ENCODE peak calls at places on chromosomes 16 and 17, in five cellular contexts. T is OCI-LY7; R is stimulated activated CD8-positive, alpha-beta memory T cell treated with anti-CD3 and anti-CD28 coated beads, Interleukin-12 subunit alpha, Interleukin-12 subunit beta, amount 100 ng/mL, for 1 hour; A is fibroblast of the conjunctiva; O is hepatocyte. H is an unnamed sample.

GRCh38 chr17:64005734-64006167 is 7.6 kb downstream of the PRR29 start:
- DNase-seq in O (no peak), A (no peak), T (no peak), R (no peak), H (peak)

GRCh38 chr17:37276475-37276874 is 99.3 kb upstream of the C17orf78 start:
- DNase-seq in O (no peak), T (no peak), A (no peak), R (no peak), H (no peak)

GRCh38 chr17:35864853-35865252 is 3.8 kb downstream of the HEATR9 start:
- DNase-seq in O (no peak), A (no peak), T (no peak), R (no peak), H (no peak)

GRCh38 chr16:12901597-12902436 is at the start of gene SHISA9:
- DNase-seq in A (no peak), O (peak), T (no peak), R (no peak), H (no peak)

GRCh38 chr17:75364078-75364477 is 41.4 kb downstream of the GRB2 start:
- DNase-seq in R (no peak), O (no peak), A (no peak), T (no peak), H (no peak)

GRCh38 chr17:27496971-27497370 is 40.7 kb downstream of the KSR1 start:
- DNase-seq in A (no peak), O (no peak), R (no peak), T (no peak), H (no peak)

GRCh38 chr16:70709961-70710360 is 24.1 kb upstream of the MTSS2 start:
- DNase-seq in A (no peak), T (no peak), R (no peak), O (no peak), H (no peak)

GRCh38 chr17:64147110-64148016 is 17.4 kb upstream of the ERN1 start:
- DNase-seq in R (no peak), A (no peak), T (peak), O (no peak), H (no peak)

GRCh38 chr16:12229759-12230594 is 253.4 kb downstream of the SNX29 start:
- DNase-seq in A (peak), O (peak), T (peak), R (no peak), H (no peak)

GRCh38 chr16:30112197-30113030 is 923 bp downstream of the GDPD3 start:
- DNase-seq in O (peak), T (peak), A (peak), R (peak), H (no peak)

GRCh38 chr16:68762996-68763756 is 26.1 kb downstream of the CDH1 start:
- DNase-seq in T (no peak), O (no peak), A (no peak), R (no peak), H (no peak)

GRCh38 chr16:56591377-56592060 is 2.2 kb downstream of the MT3 start:
- DNase-seq in O (no peak), A (no peak), T (no peak), R (no peak), H (no peak)

GRCh38 chr16:16073884-16074781 is 124.7 kb downstream of the ABCC1 start:
- DNase-seq in T (peak), A (peak), O (peak), R (no peak), H (no peak)

GRCh38 chr17:5821057-5821456 is 236.7 kb upstream of the NLRP1 start:
- DNase-seq in T (no peak), O (no peak), R (no peak), A (no peak), H (no peak)

GRCh38 chr17:61065263-61065773 is 334.3 kb upstream of the TBX2 start:
- DNase-seq in O (peak), R (no peak), A (no peak), T (no peak), H (no peak)

GRCh38 chr17:78329263-78330059 is 30.4 kb downstream of the SOCS3 start:
- DNase-seq in R (no peak), O (no peak), A (no peak), T (no peak), H (no peak)

GRCh38 chr16:15557258-15557657 is 85.7 kb downstream of the MARF1 start:
- DNase-seq in O (no peak), R (no peak), A (no peak), T (no peak), H (no peak)

GRCh38 chr17:66691644-66692500 is 143.0 kb upstream of the CACNG5 start:
- DNase-seq in T (no peak), O (no peak), R (no peak), A (peak), H (no peak)

GRCh38 chr17:1515640-1516402 is 591 bp downstream of the INPP5K start:
- DNase-seq in T (peak), O (peak), R (no peak), A (peak), H (peak)

GRCh38 chr17:40466298-40466971 is 23.2 kb downstream of the IGFBP4 start:
- DNase-seq in T (no peak), A (no peak), R (no peak), O (no peak), H (no peak)

GRCh38 chr16:200388-200787 is 20.1 kb downstream of the HBQ1 start:
- DNase-seq in T (no peak), O (peak), A (no peak), R (no peak), H (no peak)

GRCh38 chr17:7854078-7854777 is 638 bp upstream of the TMEM88 start:
- DNase-seq in T (no peak), O (peak), A (no peak), R (no peak), H (no peak)

GRCh38 chr16:89701425-89702406 is at the start of gene SPATA2L:
- DNase-seq in O (peak), A (peak), T (peak), R (peak), H (peak)

GRCh38 chr16:24990803-24991202 is 24.4 kb downstream of the ARHGAP17 start:
- DNase-seq in O (peak), A (no peak), T (no peak), R (no peak), H (no peak)

GRCh38 chr17:16915752-16916556 is 56.0 kb downstream of the TNFRSF13B start:
- DNase-seq in R (no peak), A (no peak), T (peak), O (peak), H (no peak)

GRCh38 chr17:67328026-67328425 is 38.4 kb downstream of the PSMD12 start:
- DNase-seq in O (no peak), A (no peak), T (no peak), R (no peak), H (no peak)

GRCh38 chr17:10683853-10684252 is 13.5 kb downstream of the SCO1 start:
- DNase-seq in O (no peak), A (peak), T (peak), R (no peak), H (no peak)

GRCh38 chr17:44941712-44942331 is 5.8 kb downstream of the KIF18B start:
- DNase-seq in T (no peak), O (no peak), A (no peak), R (no peak), H (no peak)

GRCh38 chr17:36920032-36921000 is 17.0 kb upstream of the LHX1 start:
- DNase-seq in O (no peak), T (no peak), R (no peak), A (no peak), H (no peak)

GRCh38 chr17:82316651-82317393 is 586 bp downstream of the CD7 start:
- DNase-seq in T (no peak), O (no peak), R (no peak), A (no peak), H (no peak)

GRCh38 chr17:81566461-81567126 is 14.4 kb upstream of the FAAP100 start:
- DNase-seq in O (peak), R (no peak), A (peak), T (no peak), H (peak)

GRCh38 chr16:87874639-87875472 is 5.5 kb upstream of the SLC7A5 start:
- DNase-seq in A (no peak), R (peak), T (no peak), O (no peak), H (no peak)

GRCh38 chr17:63015824-63016223 is 49.8 kb downstream of the TANC2 start:
- DNase-seq in T (no peak), R (no peak), A (no peak), O (no peak), H (no peak)

GRCh38 chr17:34443832-34444469 is 80.9 kb upstream of the CCL1 start:
- DNase-seq in A (no peak), O (peak), T (peak), R (no peak), H (no peak)

GRCh38 chr17:82295472-82295814 is 21.9 kb upstream of the CSNK1D start:
- DNase-seq in R (no peak), A (no peak), O (no peak), T (no peak), H (no peak)

H was measured in NCI-H2107.